ENCODE peak calls at places on chromosome 10, in six cellular contexts. S is osteocyte, Y is body of pancreas, T is Calu3, V is neural crest cell, D is RWPE1. M is an unnamed sample.

GRCh38 chr10:15802375-15802949 is 57.8 kb downstream of the MINDY3 start:
- DNase-seq in S (no peak), Y (no peak), T (no peak), V (no peak), D (no peak), M (no peak)

GRCh38 chr10:4132216-4132556 is 347.2 kb upstream of the KLF6 start:
- DNase-seq in S (no peak), Y (no peak), T (no peak), V (no peak), D (no peak), M (no peak)

GRCh38 chr10:66586897-66587679 is 338.7 kb upstream of the LRRTM3 start:
- DNase-seq in S (no peak), Y (no peak), T (no peak), V (no peak), D (no peak), M (no peak)

GRCh38 chr10:43204394-43204942 is 62.4 kb downstream of the RASGEF1A start:
- DNase-seq in S (peak), Y (no peak), T (no peak), V (no peak), D (no peak), M (no peak)

GRCh38 chr10:131747251-131747650 is 153.6 kb upstream of the PPP2R2D start:
- DNase-seq in S (no peak), Y (no peak), T (no peak), V (no peak), D (no peak), M (no peak)

GRCh38 chr10:126135177-126135576 is 238.8 kb downstream of the FANK1 start:
- DNase-seq in S (no peak), Y (no peak), T (no peak), V (no peak), D (no peak), M (no peak)

GRCh38 chr10:101710064-101710695 is 15.2 kb upstream of the FBXW4 start:
- DNase-seq in S (no peak), Y (no peak), T (no peak), V (no peak), D (no peak), M (no peak)

GRCh38 chr10:15625261-15625660 is 94.5 kb downstream of the ITGA8 start:
- DNase-seq in S (no peak), Y (no peak), T (no peak), V (no peak), D (no peak), M (no peak)

GRCh38 chr10:9615179-9615578 is 1402.5 kb upstream of the CELF2 start:
- DNase-seq in S (no peak), Y (no peak), T (no peak), V (no peak), D (no peak), M (no peak)

GRCh38 chr10:129102906-129103693 is 363.9 kb upstream of the MGMT start:
- DNase-seq in S (no peak), Y (no peak), T (no peak), V (no peak), D (no peak), M (no peak)

GRCh38 chr10:112409755-112410154 is 35.8 kb downstream of the ACSL5 start:
- DNase-seq in S (no peak), Y (no peak), T (no peak), V (no peak), D (no peak), M (no peak)

GRCh38 chr10:132463333-132464255 is 66.6 kb downstream of the PWWP2B start:
- DNase-seq in S (no peak), Y (no peak), T (no peak), V (no peak), D (no peak), M (peak)

GRCh38 chr10:5545778-5546710 is 21.3 kb downstream of the CALML3 start:
- DNase-seq in S (no peak), Y (no peak), T (peak), V (no peak), D (no peak), M (peak)

GRCh38 chr10:122525788-122526187 is 34.8 kb upstream of the DMBT1 start:
- DNase-seq in S (no peak), Y (no peak), T (peak), V (no peak), D (no peak), M (no peak)

GRCh38 chr10:20396168-20396567 is 500.9 kb downstream of the NEBL start:
- DNase-seq in S (no peak), Y (no peak), T (no peak), V (no peak), D (no peak), M (no peak)

GRCh38 chr10:131311661-131312260 is at the start of gene TCERG1L:
- DNase-seq in S (no peak), Y (no peak), T (no peak), V (peak), D (no peak), M (no peak)

GRCh38 chr10:121572857-121573540 is 25.2 kb downstream of the FGFR2 start:
- DNase-seq in S (no peak), Y (no peak), T (no peak), V (no peak), D (no peak), M (no peak)

GRCh38 chr10:100826983-100827818 is 81.8 kb downstream of the PAX2 start:
- DNase-seq in S (no peak), Y (peak), T (peak), V (no peak), D (peak), M (no peak)

GRCh38 chr10:18376650-18377049 is 236.4 kb downstream of the CACNB2 start:
- DNase-seq in S (no peak), Y (no peak), T (no peak), V (no peak), D (no peak), M (no peak)
- TF ChIP-seq CTCF in S (no peak), Y (no peak), T (no peak), V (no peak), D (no peak), M (no peak)

GRCh38 chr10:118547282-118547681 is 48.2 kb downstream of the PRLHR start:
- DNase-seq in S (no peak), Y (no peak), T (no peak), V (no peak), D (no peak), M (no peak)
- TF ChIP-seq CTCF in S (no peak), Y (no peak), T (no peak), V (no peak), D (no peak), M (no peak)

GRCh38 chr10:110876000-110876399 is 4.3 kb downstream of the PDCD4 start:
- DNase-seq in S (no peak), Y (no peak), T (no peak), V (no peak), D (no peak), M (no peak)
- TF ChIP-seq CTCF in S (no peak), Y (no peak), T (no peak), V (no peak), D (no peak), M (no peak)

DNA sequence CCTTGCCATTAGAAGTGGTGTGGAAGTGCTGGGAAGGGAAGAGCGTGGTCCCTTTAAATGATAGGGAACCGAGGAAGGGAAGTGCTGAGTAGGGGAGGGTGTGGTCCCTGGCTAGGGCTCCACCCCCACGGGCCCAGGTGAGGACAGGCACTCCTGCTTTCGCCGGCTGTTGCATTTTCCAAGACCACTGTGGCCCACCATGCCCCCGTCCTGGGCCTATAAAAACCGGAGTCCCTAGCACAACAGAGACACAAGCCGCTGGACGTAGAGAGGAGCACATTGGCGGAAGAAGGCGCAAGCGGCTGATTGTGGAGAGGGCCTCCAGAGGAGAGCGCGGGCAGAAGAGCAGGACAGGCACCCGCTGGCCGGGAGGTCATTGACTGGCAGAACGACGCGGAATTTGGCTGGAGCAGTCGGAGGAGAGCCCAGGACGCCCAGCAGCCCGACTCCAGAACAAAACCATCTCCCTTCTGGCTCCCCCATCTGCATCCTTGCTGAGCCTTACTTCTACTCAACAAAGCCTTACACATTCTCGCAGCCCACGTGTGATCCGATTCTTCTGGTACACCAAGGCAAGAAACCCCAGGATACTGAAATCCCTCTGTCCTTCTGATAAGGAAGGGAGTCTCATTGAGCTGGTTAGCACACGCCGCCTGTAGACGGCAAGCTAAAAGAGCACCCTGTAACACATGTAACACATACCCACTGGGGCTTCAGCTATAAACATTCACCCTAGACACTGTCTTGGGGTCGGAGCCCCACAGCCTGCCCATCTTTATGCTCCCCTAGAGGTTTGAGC is 146.2 kb upstream of the LYZL1 start:
- DNase-seq in S (peak), Y (no peak), T (peak), V (no peak), D (no peak), M (no peak)
- TF ChIP-seq CTCF in S (no peak), Y (no peak), T (no peak), V (peak), D (no peak), M (no peak)

M was measured in gastrocnemius medialis.